ENCODE peak calls at places on chromosomes 7 and 10, in seven cellular contexts. L is suprapubic skin, R is transverse colon, M is stomach, B is upper lobe of left lung, E is sigmoid colon, Y is esophagus muscularis mucosa. U is an unnamed sample. For H3K4me1, the result is how much of the 10 kb centered on the place peaks cover.

GRCh38 chr10:6239213-6239991 is 36.7 kb downstream of the PFKFB3 start:
- DNase-seq in L (no peak), R (peak), M (peak), B (peak), E (peak), Y (no peak), U (no peak)

GRCh38 chr7:69598487-69599148 is 343 bp downstream of the AUTS2 start:
- DNase-seq in L (no peak), R (no peak), M (no peak), B (no peak), E (peak), Y (no peak), U (no peak)

GRCh38 chr7:67462781-67463191 is 466.2 kb downstream of the TYW1 start:
- DNase-seq in L (no peak), R (peak), M (no peak), B (peak), E (peak), Y (no peak), U (no peak)

GRCh38 chr7:100585511-100586265 is at the start of gene LRCH4:
- DNase-seq in L (peak), R (peak), M (peak), B (peak), E (no peak), Y (no peak), U (no peak)

GRCh38 chr10:34869128-34869836 is 54.2 kb upstream of the PARD3 start:
- DNase-seq in L (no peak), R (no peak), M (no peak), B (no peak), E (no peak), Y (no peak), U (no peak)

GRCh38 chr7:76428868-76429805 is 4.4 kb downstream of the ZP3 start:
- DNase-seq in L (peak), R (no peak), M (no peak), B (peak), E (peak), Y (no peak), U (no peak)

GRCh38 chr7:120308171-120308570 is 35.2 kb downstream of the KCND2 start:
- DNase-seq in L (no peak), R (no peak), M (no peak), B (no peak), E (no peak), Y (no peak), U (no peak)

GRCh38 chr7:22980422-22980821 is 33.5 kb downstream of the HYCC1 start:
- DNase-seq in L (no peak), R (no peak), M (no peak), B (no peak), E (no peak), Y (no peak), U (no peak)

GRCh38 chr10:113073549-113074189 is 123.6 kb downstream of the TCF7L2 start:
- DNase-seq in L (peak), R (peak), M (peak), B (no peak), E (peak), Y (no peak), U (no peak)

GRCh38 chr7:158759749-158760444 is 55.3 kb upstream of the NCAPG2 start:
- DNase-seq in L (no peak), R (no peak), M (no peak), B (peak), E (no peak), Y (no peak), U (no peak)

GRCh38 chr10:118911361-118911760 is 118.2 kb upstream of the NANOS1 start:
- DNase-seq in L (no peak), R (no peak), M (no peak), B (no peak), E (no peak), Y (peak), U (no peak)

GRCh38 chr7:129635300-129636029 is 23.9 kb downstream of the NRF1 start:
- DNase-seq in L (no peak), R (peak), M (peak), B (peak), E (peak), Y (no peak), U (no peak)

GRCh38 chr7:50379082-50379481 is 71.1 kb downstream of the FIGNL1 start:
- DNase-seq in L (no peak), R (no peak), M (no peak), B (no peak), E (no peak), Y (no peak), U (no peak)

GRCh38 chr7:124887247-124887646 is 42.4 kb downstream of the POT1 start:
- DNase-seq in L (no peak), R (no peak), M (no peak), B (no peak), E (no peak), Y (no peak), U (no peak)

GRCh38 chr10:7306147-7306546 is 104.7 kb downstream of the SFMBT2 start:
- DNase-seq in L (no peak), R (no peak), M (no peak), B (no peak), E (peak), Y (peak), U (no peak)

GRCh38 chr10:100621360-100622205 is 85.8 kb downstream of the HIF1AN start:
- DNase-seq in L (no peak), R (no peak), M (no peak), B (no peak), E (no peak), Y (no peak), U (no peak)

GRCh38 chr7:92880212-92881090 is 44.1 kb upstream of the CDK6 start:
- DNase-seq in L (no peak), R (no peak), M (no peak), B (no peak), E (no peak), Y (no peak), U (peak)

GRCh38 chr10:110356628-110357245 is 52.0 kb upstream of the SMNDC1 start:
- DNase-seq in L (no peak), R (peak), M (peak), B (peak), E (no peak), Y (no peak), U (no peak)

DNA sequence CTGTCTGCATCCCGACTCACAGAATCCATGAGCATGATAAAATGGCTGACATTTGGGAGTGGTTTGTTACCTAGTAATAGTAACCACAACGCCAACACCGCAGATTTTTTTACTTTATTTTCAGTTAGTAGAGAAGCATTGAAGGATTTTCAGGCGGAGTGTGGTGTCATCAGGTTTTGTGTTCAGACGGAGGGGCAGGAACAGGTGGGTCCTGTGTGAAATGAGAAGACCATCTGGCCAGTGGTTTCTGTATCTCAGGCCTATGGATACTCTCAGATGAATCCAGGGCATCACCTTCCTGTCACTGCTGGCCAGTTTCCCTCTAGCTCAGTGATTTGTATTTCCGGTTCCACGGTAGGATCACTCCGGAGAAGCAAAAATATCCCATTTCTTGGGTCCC is 89.6 kb downstream of the NPY start:
- DNase-seq in L (no peak), R (no peak), M (no peak), B (no peak), E (no peak), Y (no peak), U (no peak)
- H3K4me1 ChIP-seq in L (under half), R (under half), M (under half), B (under half), E (under half), Y (under half), U (under half)

GRCh38 chr7:56079450-56080185 is 13.1 kb downstream of the PHKG1 start:
- DNase-seq in L (peak), R (peak), M (peak), B (peak), E (peak), Y (peak), U (no peak)
- TF ChIP-seq CTCF in L (peak), R (peak), M (peak), B (peak), E (peak), Y (peak), U (no peak)

DNA sequence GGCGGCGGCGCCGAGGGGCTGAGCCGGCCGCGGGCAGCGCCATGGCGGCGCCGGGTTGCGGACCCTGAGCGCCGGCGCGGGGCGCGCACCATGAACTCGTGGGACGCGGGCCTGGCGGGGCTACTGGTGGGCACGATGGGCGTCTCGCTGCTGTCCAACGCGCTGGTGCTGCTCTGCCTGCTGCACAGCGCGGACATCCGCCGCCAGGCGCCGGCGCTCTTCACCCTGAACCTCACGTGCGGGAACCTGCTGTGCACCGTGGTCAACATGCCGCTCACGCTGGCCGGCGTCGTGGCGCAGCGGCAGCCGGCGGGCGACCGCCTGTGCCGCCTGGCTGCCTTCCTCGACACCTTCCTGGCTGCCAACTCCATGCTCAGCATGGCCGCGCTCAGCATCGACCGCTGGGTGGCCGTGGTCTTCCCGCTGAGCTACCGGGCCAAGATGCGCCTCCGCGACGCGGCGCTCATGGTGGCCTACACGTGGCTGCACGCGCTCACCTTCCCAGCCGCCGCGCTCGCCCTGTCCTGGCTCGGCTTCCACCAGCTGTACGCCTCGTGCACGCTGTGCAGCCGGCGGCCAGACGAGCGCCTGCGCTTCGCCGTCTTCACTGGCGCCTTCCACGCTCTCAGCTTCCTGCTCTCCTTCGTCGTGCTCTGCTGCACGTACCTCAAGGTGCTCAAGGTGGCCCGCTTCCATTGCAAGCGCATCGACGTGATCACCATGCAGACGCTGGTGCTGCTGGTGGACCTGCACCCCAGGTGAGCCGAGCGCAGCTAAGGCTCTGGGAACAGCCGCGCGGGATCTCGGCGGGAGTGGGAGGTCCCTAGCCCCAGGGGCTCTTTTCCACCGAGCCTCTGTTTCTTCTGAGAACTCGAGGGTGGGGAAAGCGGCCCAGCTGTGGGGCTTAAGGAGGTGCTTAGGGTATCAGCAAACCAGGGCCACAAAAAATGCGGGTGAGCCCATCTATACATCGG is at the start of gene GPR26:
- DNase-seq in L (no peak), R (no peak), M (no peak), B (no peak), E (no peak), Y (no peak), U (no peak)
- TF ChIP-seq POLR2AphosphoS5 in L (no peak), R (no peak), M (no peak), B (no peak), E (no peak), Y (no peak), U (no peak)

GRCh38 chr10:133258066-133258817 is 18.4 kb downstream of the ADAM8 start:
- DNase-seq in L (no peak), R (peak), M (peak), B (peak), E (no peak), Y (no peak), U (no peak)
- H3K4me1 ChIP-seq in L (half or more), R (under half), M (half or more), B (half or more), E (under half), Y (under half), U (half or more)

GRCh38 chr7:127862540-127862939 is 168.7 kb downstream of the LRRC4 start:
- DNase-seq in L (no peak), R (no peak), M (no peak), B (no peak), E (no peak), Y (no peak), U (no peak)
- TF ChIP-seq CTCF in L (no peak), R (no peak), M (no peak), B (no peak), E (no peak), Y (no peak), U (no peak)

GRCh38 chr10:79405221-79405994 is 40.0 kb downstream of the ZCCHC24 start:
- DNase-seq in L (peak), R (peak), M (peak), B (no peak), E (peak), Y (no peak), U (no peak)

GRCh38 chr10:79402951-79403350 is 42.5 kb downstream of the ZCCHC24 start:
- DNase-seq in L (no peak), R (no peak), M (peak), B (no peak), E (peak), Y (no peak), U (no peak)

GRCh38 chr10:79404690-79405131 is 40.7 kb downstream of the ZCCHC24 start:
- DNase-seq in L (peak), R (peak), M (no peak), B (no peak), E (no peak), Y (no peak), U (no peak)

GRCh38 chr10:79403441-79404230 is 41.8 kb downstream of the ZCCHC24 start:
- DNase-seq in L (no peak), R (no peak), M (no peak), B (no peak), E (peak), Y (no peak), U (no peak)

DNA sequence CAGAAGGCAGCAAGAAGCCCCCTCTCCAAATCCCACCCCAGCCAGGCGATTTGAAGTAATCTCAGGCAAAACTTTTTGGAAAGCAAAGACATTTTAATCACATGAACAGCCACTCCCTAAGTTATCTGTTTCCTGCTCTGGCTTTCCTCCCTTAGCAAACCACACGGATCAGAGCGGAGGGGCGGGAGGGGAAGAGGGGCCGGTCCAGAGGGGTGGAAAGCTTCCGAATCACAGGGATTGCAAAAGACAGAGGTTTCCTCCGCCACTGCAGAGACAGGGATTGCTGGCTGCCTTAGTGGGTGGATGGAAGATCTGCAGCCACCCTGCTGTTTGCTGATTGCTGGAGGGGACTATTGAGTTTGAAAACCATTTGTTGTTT is 41.2 kb downstream of the ZCCHC24 start:
- DNase-seq in L (peak), R (peak), M (peak), B (no peak), E (peak), Y (no peak), U (no peak)
- TF ChIP-seq POLR2AphosphoS5 in L (no peak), R (no peak), M (no peak), B (no peak), E (peak), Y (peak), U (peak)

GRCh38 chr10:103501186-103501585 is 7.7 kb downstream of the NEURL1 start:
- DNase-seq in L (no peak), R (no peak), M (no peak), B (no peak), E (no peak), Y (no peak), U (no peak)
- H3K4me1 ChIP-seq in L (under half), R (under half), M (under half), B (under half), E (under half), Y (under half), U (under half)

GRCh38 chr7:19290066-19290465 is 144.8 kb upstream of the FERD3L start:
- DNase-seq in L (no peak), R (no peak), M (no peak), B (no peak), E (no peak), Y (no peak), U (no peak)

GRCh38 chr7:19284596-19285300 is 139.5 kb upstream of the FERD3L start:
- DNase-seq in L (no peak), R (no peak), M (no peak), B (no peak), E (no peak), Y (no peak), U (no peak)

GRCh38 chr7:19284136-19284535 is 138.9 kb upstream of the FERD3L start:
- DNase-seq in L (no peak), R (no peak), M (no peak), B (no peak), E (no peak), Y (no peak), U (no peak)
- TF ChIP-seq CTCF in L (no peak), R (no peak), M (no peak), B (no peak), E (no peak), Y (no peak), U (no peak)

U was measured in vagina.